ENCODE peak calls at places on chromosomes 3 and 15, in nine cellular contexts. One of them, this sample, is unnamed.

GRCh38 chr15:63908986-63909385 is 75.2 kb upstream of the HERC1 start:
- DNase-seq in OCI-LY7: no peak
- DNase-seq in MM.1S: no peak
- DNase-seq in GM23248: peak
- DNase-seq in PC-3: peak
- DNase-seq in neural progenitor cell: no peak
- DNase-seq in SK-N-SH: no peak
- DNase-seq in HCT116: no peak
- DNase-seq in GM23338: no peak
- DNase-seq in this sample: no peak

GRCh38 chr15:90336705-90337141 is 15.4 kb upstream of the ZNF774 start:
- DNase-seq in OCI-LY7: peak
- DNase-seq in MM.1S: no peak
- DNase-seq in GM23248: peak
- DNase-seq in PC-3: peak
- DNase-seq in neural progenitor cell: no peak
- DNase-seq in SK-N-SH: no peak
- DNase-seq in HCT116: no peak
- DNase-seq in GM23338: no peak
- DNase-seq in this sample: no peak

GRCh38 chr3:55676643-55677042 is 189.5 kb upstream of the WNT5A start:
- DNase-seq in OCI-LY7: no peak
- DNase-seq in MM.1S: no peak
- DNase-seq in GM23248: no peak
- DNase-seq in PC-3: peak
- DNase-seq in neural progenitor cell: no peak
- DNase-seq in SK-N-SH: no peak
- DNase-seq in HCT116: no peak
- DNase-seq in GM23338: no peak
- DNase-seq in this sample: no peak

GRCh38 chr3:129278970-129279906 is 568 bp downstream of the HMCES start:
- DNase-seq in OCI-LY7: peak
- DNase-seq in MM.1S: peak
- DNase-seq in GM23248: peak
- DNase-seq in PC-3: peak
- DNase-seq in neural progenitor cell: peak
- DNase-seq in SK-N-SH: peak
- DNase-seq in HCT116: peak
- DNase-seq in GM23338: peak
- DNase-seq in this sample: peak

GRCh38 chr3:79534732-79535131 is 233.1 kb downstream of the ROBO1 start:
- DNase-seq in OCI-LY7: no peak
- DNase-seq in MM.1S: peak
- DNase-seq in GM23248: peak
- DNase-seq in PC-3: peak
- DNase-seq in neural progenitor cell: no peak
- DNase-seq in SK-N-SH: no peak
- DNase-seq in HCT116: no peak
- DNase-seq in GM23338: no peak
- DNase-seq in this sample: no peak

GRCh38 chr3:186042521-186043202 is 66.2 kb downstream of the ETV5 start:
- DNase-seq in OCI-LY7: no peak
- DNase-seq in MM.1S: no peak
- DNase-seq in GM23248: no peak
- DNase-seq in PC-3: no peak
- DNase-seq in neural progenitor cell: no peak
- DNase-seq in SK-N-SH: no peak
- DNase-seq in HCT116: no peak
- DNase-seq in GM23338: no peak
- DNase-seq in this sample: no peak

GRCh38 chr3:59101091-59101738 is 51.4 kb upstream of the CFAP20DC start:
- DNase-seq in OCI-LY7: no peak
- DNase-seq in MM.1S: no peak
- DNase-seq in GM23248: peak
- DNase-seq in PC-3: peak
- DNase-seq in neural progenitor cell: no peak
- DNase-seq in SK-N-SH: peak
- DNase-seq in HCT116: no peak
- DNase-seq in GM23338: no peak
- DNase-seq in this sample: no peak

GRCh38 chr3:116165190-116165589 is 280.1 kb downstream of the LSAMP start:
- DNase-seq in OCI-LY7: no peak
- DNase-seq in MM.1S: no peak
- DNase-seq in GM23248: no peak
- DNase-seq in PC-3: no peak
- DNase-seq in neural progenitor cell: no peak
- DNase-seq in SK-N-SH: no peak
- DNase-seq in HCT116: no peak
- DNase-seq in GM23338: no peak
- DNase-seq in this sample: no peak

GRCh38 chr3:38139652-38140051 is 1.2 kb downstream of the MYD88 start:
- DNase-seq in OCI-LY7: no peak
- DNase-seq in MM.1S: no peak
- DNase-seq in GM23248: no peak
- DNase-seq in PC-3: no peak
- DNase-seq in neural progenitor cell: no peak
- DNase-seq in SK-N-SH: no peak
- DNase-seq in HCT116: no peak
- DNase-seq in GM23338: no peak
- DNase-seq in this sample: no peak

GRCh38 chr3:46456118-46456517 is 8.6 kb downstream of the LTF start:
- DNase-seq in OCI-LY7: no peak
- DNase-seq in MM.1S: no peak
- DNase-seq in GM23248: no peak
- DNase-seq in PC-3: no peak
- DNase-seq in neural progenitor cell: no peak
- DNase-seq in SK-N-SH: no peak
- DNase-seq in HCT116: no peak
- DNase-seq in GM23338: no peak
- DNase-seq in this sample: no peak

GRCh38 chr3:132183811-132184210 is 133.4 kb upstream of the ACP3 start:
- DNase-seq in OCI-LY7: no peak
- DNase-seq in MM.1S: no peak
- DNase-seq in GM23248: no peak
- DNase-seq in PC-3: no peak
- DNase-seq in neural progenitor cell: peak
- DNase-seq in SK-N-SH: no peak
- DNase-seq in HCT116: no peak
- DNase-seq in GM23338: peak
- DNase-seq in this sample: no peak

GRCh38 chr3:49722896-49723295 is 855 bp downstream of the GMPPB start:
- DNase-seq in OCI-LY7: no peak
- DNase-seq in MM.1S: no peak
- DNase-seq in GM23248: no peak
- DNase-seq in PC-3: no peak
- DNase-seq in neural progenitor cell: no peak
- DNase-seq in SK-N-SH: peak
- DNase-seq in HCT116: no peak
- DNase-seq in GM23338: no peak
- DNase-seq in this sample: no peak

GRCh38 chr3:137330246-137330645 is 372.5 kb downstream of the IL20RB start:
- DNase-seq in OCI-LY7: no peak
- DNase-seq in MM.1S: no peak
- DNase-seq in GM23248: no peak
- DNase-seq in PC-3: no peak
- DNase-seq in neural progenitor cell: no peak
- DNase-seq in SK-N-SH: no peak
- DNase-seq in HCT116: no peak
- DNase-seq in GM23338: no peak
- DNase-seq in this sample: no peak

GRCh38 chr3:5731100-5731499 is 543.6 kb downstream of the EDEM1 start:
- DNase-seq in OCI-LY7: peak
- DNase-seq in MM.1S: no peak
- DNase-seq in GM23248: no peak
- DNase-seq in PC-3: peak
- DNase-seq in neural progenitor cell: no peak
- DNase-seq in SK-N-SH: peak
- DNase-seq in HCT116: peak
- DNase-seq in GM23338: no peak
- DNase-seq in this sample: peak

GRCh38 chr3:189041482-189042090 is 130.2 kb upstream of the TPRG1 start:
- DNase-seq in OCI-LY7: peak
- DNase-seq in MM.1S: peak
- DNase-seq in GM23248: peak
- DNase-seq in PC-3: peak
- DNase-seq in neural progenitor cell: peak
- DNase-seq in SK-N-SH: peak
- DNase-seq in HCT116: peak
- DNase-seq in GM23338: peak
- DNase-seq in this sample: peak

GRCh38 chr3:138479355-138479964 is 45.0 kb downstream of the ESYT3 start:
- DNase-seq in OCI-LY7: peak
- DNase-seq in MM.1S: peak
- DNase-seq in GM23248: peak
- DNase-seq in PC-3: peak
- DNase-seq in neural progenitor cell: peak
- DNase-seq in SK-N-SH: peak
- DNase-seq in HCT116: peak
- DNase-seq in GM23338: peak
- DNase-seq in this sample: peak

GRCh38 chr3:165346503-165346902 is 150.3 kb upstream of the SLITRK3 start:
- DNase-seq in OCI-LY7: no peak
- DNase-seq in MM.1S: no peak
- DNase-seq in GM23248: no peak
- DNase-seq in PC-3: no peak
- DNase-seq in neural progenitor cell: peak
- DNase-seq in SK-N-SH: no peak
- DNase-seq in HCT116: no peak
- DNase-seq in GM23338: peak
- DNase-seq in this sample: no peak

GRCh38 chr3:30319713-30320112 is 286.7 kb upstream of the TGFBR2 start:
- DNase-seq in OCI-LY7: peak
- DNase-seq in MM.1S: peak
- DNase-seq in GM23248: peak
- DNase-seq in PC-3: peak
- DNase-seq in neural progenitor cell: peak
- DNase-seq in SK-N-SH: peak
- DNase-seq in HCT116: peak
- DNase-seq in GM23338: peak
- DNase-seq in this sample: peak

GRCh38 chr15:62209322-62209721 is 44.2 kb upstream of the C2CD4B start:
- DNase-seq in OCI-LY7: no peak
- DNase-seq in MM.1S: no peak
- DNase-seq in GM23248: no peak
- DNase-seq in PC-3: no peak
- DNase-seq in neural progenitor cell: no peak
- DNase-seq in SK-N-SH: no peak
- DNase-seq in HCT116: no peak
- DNase-seq in GM23338: no peak
- DNase-seq in this sample: peak

GRCh38 chr15:69304176-69304533 is 5.4 kb downstream of the PAQR5 start:
- DNase-seq in OCI-LY7: no peak
- DNase-seq in MM.1S: no peak
- DNase-seq in GM23248: peak
- DNase-seq in PC-3: peak
- DNase-seq in neural progenitor cell: no peak
- DNase-seq in SK-N-SH: no peak
- DNase-seq in HCT116: peak
- DNase-seq in GM23338: no peak
- DNase-seq in this sample: peak

DNA sequence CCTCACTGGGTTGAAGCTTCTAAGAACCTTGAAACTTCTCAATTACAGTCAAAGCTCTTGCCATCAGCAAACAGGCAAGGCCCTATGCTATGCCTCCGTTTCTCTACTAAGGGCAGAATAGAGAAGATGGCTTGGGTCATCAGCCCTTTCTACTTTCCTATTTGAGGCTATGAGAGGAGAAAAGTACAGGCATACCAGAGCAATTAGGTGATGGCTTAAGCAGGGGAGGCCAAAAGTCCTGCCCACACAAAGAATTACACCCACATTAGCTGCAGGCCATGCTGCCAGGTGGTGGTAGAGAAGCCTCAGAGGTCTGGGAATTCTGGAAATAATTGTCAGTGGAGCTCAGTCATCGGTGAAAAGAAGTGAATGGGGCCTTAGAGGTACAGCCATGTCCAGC is 88.9 kb downstream of the MRPL46 start:
- DNase-seq in OCI-LY7: no peak
- DNase-seq in MM.1S: no peak
- DNase-seq in GM23248: peak
- DNase-seq in PC-3: no peak
- DNase-seq in neural progenitor cell: no peak
- DNase-seq in SK-N-SH: no peak
- DNase-seq in HCT116: no peak
- DNase-seq in GM23338: no peak
- DNase-seq in this sample: no peak
- TF ChIP-seq EZH2phosphoT487 in OCI-LY7: no peak
- TF ChIP-seq EZH2phosphoT487 in MM.1S: no peak
- TF ChIP-seq EZH2phosphoT487 in GM23248: no peak
- TF ChIP-seq EZH2phosphoT487 in PC-3: no peak
- TF ChIP-seq EZH2phosphoT487 in neural progenitor cell: no peak
- TF ChIP-seq EZH2phosphoT487 in SK-N-SH: no peak
- TF ChIP-seq EZH2phosphoT487 in HCT116: no peak
- TF ChIP-seq EZH2phosphoT487 in GM23338: no peak
- TF ChIP-seq EZH2phosphoT487 in this sample: no peak

GRCh38 chr3:14145670-14146380 is 21.0 kb downstream of the TMEM43 start:
- DNase-seq in OCI-LY7: no peak
- DNase-seq in MM.1S: no peak
- DNase-seq in GM23248: no peak
- DNase-seq in PC-3: no peak
- DNase-seq in neural progenitor cell: no peak
- DNase-seq in SK-N-SH: no peak
- DNase-seq in HCT116: no peak
- DNase-seq in GM23338: peak
- DNase-seq in this sample: no peak
- TF ChIP-seq EZH2phosphoT487 in OCI-LY7: no peak
- TF ChIP-seq EZH2phosphoT487 in MM.1S: no peak
- TF ChIP-seq EZH2phosphoT487 in GM23248: no peak
- TF ChIP-seq EZH2phosphoT487 in PC-3: no peak
- TF ChIP-seq EZH2phosphoT487 in neural progenitor cell: no peak
- TF ChIP-seq EZH2phosphoT487 in SK-N-SH: no peak
- TF ChIP-seq EZH2phosphoT487 in HCT116: no peak
- TF ChIP-seq EZH2phosphoT487 in GM23338: no peak
- TF ChIP-seq EZH2phosphoT487 in this sample: no peak

GRCh38 chr3:19688767-19689166 is 245.2 kb downstream of the EFHB start:
- DNase-seq in OCI-LY7: peak
- DNase-seq in MM.1S: no peak
- DNase-seq in GM23248: no peak
- DNase-seq in PC-3: no peak
- DNase-seq in neural progenitor cell: peak
- DNase-seq in SK-N-SH: no peak
- DNase-seq in HCT116: no peak
- DNase-seq in GM23338: peak
- DNase-seq in this sample: no peak
- TF ChIP-seq EZH2phosphoT487 in OCI-LY7: no peak
- TF ChIP-seq EZH2phosphoT487 in MM.1S: no peak
- TF ChIP-seq EZH2phosphoT487 in GM23248: no peak
- TF ChIP-seq EZH2phosphoT487 in PC-3: no peak
- TF ChIP-seq EZH2phosphoT487 in neural progenitor cell: no peak
- TF ChIP-seq EZH2phosphoT487 in SK-N-SH: no peak
- TF ChIP-seq EZH2phosphoT487 in HCT116: no peak
- TF ChIP-seq EZH2phosphoT487 in GM23338: no peak
- TF ChIP-seq EZH2phosphoT487 in this sample: no peak

DNA sequence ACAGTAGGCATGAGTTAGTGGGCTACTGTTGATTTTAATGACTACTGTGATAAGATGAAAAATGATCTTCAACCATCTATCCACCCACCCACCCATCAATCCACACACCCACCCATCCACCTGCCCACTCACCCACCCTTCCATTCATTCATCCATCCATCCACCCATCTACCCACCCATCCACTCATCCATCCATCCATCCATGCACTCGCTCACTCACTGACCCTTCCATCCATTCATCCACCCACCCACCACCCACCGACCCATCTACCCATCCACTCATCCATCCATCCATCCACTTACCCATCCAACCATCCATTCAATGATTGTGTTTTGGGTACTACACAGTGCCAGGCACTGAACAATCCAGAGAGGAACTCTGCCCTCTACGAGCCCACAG is 51.6 kb downstream of the ATP2B2 start:
- DNase-seq in OCI-LY7: no peak
- DNase-seq in MM.1S: no peak
- DNase-seq in GM23248: no peak
- DNase-seq in PC-3: no peak
- DNase-seq in neural progenitor cell: no peak
- DNase-seq in SK-N-SH: no peak
- DNase-seq in HCT116: no peak
- DNase-seq in GM23338: no peak
- DNase-seq in this sample: no peak
- TF ChIP-seq EZH2phosphoT487 in OCI-LY7: no peak
- TF ChIP-seq EZH2phosphoT487 in MM.1S: no peak
- TF ChIP-seq EZH2phosphoT487 in GM23248: no peak
- TF ChIP-seq EZH2phosphoT487 in PC-3: no peak
- TF ChIP-seq EZH2phosphoT487 in neural progenitor cell: no peak
- TF ChIP-seq EZH2phosphoT487 in SK-N-SH: no peak
- TF ChIP-seq EZH2phosphoT487 in HCT116: no peak
- TF ChIP-seq EZH2phosphoT487 in GM23338: no peak
- TF ChIP-seq EZH2phosphoT487 in this sample: no peak